ENCODE peak calls at places on chromosomes 6 and 20, in nine cellular contexts. G is A549, L is testis, V is esophagus squamous epithelium, C is stomach, B is ovary, P is IMR-90, M is adrenal gland, Q is right lobe of liver. I is an unnamed sample.

GRCh38 chr6:104161960-104162669 is 697.6 kb downstream of the HACE1 start:
- DNase-seq in G (no peak), L (peak), V (no peak), C (no peak), B (no peak), P (no peak), M (no peak), Q (no peak), I (no peak)

GRCh38 chr6:30684386-30685156 is 1.9 kb downstream of the PPP1R18 start:
- DNase-seq in G (no peak), L (no peak), V (no peak), C (peak), B (no peak), P (peak), M (peak), Q (peak), I (no peak)

GRCh38 chr6:139282684-139283083 is 9.1 kb downstream of the TXLNB start:
- DNase-seq in G (no peak), L (no peak), V (no peak), C (no peak), B (no peak), P (peak), M (no peak), Q (no peak), I (no peak)

GRCh38 chr6:29919506-29919905 is 22.8 kb upstream of the HLA-A start:
- DNase-seq in G (no peak), L (no peak), V (no peak), C (no peak), B (no peak), P (no peak), M (no peak), Q (no peak), I (no peak)

GRCh38 chr20:51712501-51713212 is 55.5 kb downstream of the ATP9A start:
- DNase-seq in G (peak), L (peak), V (no peak), C (no peak), B (no peak), P (peak), M (peak), Q (no peak), I (no peak)

GRCh38 chr6:35425284-35425683 is 26.9 kb upstream of the FANCE start:
- DNase-seq in G (no peak), L (no peak), V (no peak), C (no peak), B (no peak), P (peak), M (no peak), Q (no peak), I (no peak)

GRCh38 chr6:23547851-23548250 is 578.2 kb upstream of the NRSN1 start:
- DNase-seq in G (no peak), L (peak), V (no peak), C (no peak), B (no peak), P (no peak), M (no peak), Q (no peak), I (no peak)

GRCh38 chr6:68653074-68653705 is 18.1 kb downstream of the ADGRB3 start:
- DNase-seq in G (no peak), L (no peak), V (no peak), C (no peak), B (no peak), P (no peak), M (no peak), Q (no peak), I (no peak)

GRCh38 chr6:73606428-73606827 is 47.4 kb downstream of the SLC17A5 start:
- DNase-seq in G (no peak), L (no peak), V (no peak), C (no peak), B (no peak), P (no peak), M (no peak), Q (no peak), I (no peak)

GRCh38 chr20:17169575-17170136 is 57.2 kb upstream of the PCSK2 start:
- DNase-seq in G (no peak), L (peak), V (no peak), C (no peak), B (peak), P (no peak), M (no peak), Q (no peak), I (no peak)
- TF ChIP-seq CTCF in G (no peak), L (no peak), V (no peak), C (no peak), B (no peak), P (no peak), M (no peak), Q (no peak), I (no peak)

DNA sequence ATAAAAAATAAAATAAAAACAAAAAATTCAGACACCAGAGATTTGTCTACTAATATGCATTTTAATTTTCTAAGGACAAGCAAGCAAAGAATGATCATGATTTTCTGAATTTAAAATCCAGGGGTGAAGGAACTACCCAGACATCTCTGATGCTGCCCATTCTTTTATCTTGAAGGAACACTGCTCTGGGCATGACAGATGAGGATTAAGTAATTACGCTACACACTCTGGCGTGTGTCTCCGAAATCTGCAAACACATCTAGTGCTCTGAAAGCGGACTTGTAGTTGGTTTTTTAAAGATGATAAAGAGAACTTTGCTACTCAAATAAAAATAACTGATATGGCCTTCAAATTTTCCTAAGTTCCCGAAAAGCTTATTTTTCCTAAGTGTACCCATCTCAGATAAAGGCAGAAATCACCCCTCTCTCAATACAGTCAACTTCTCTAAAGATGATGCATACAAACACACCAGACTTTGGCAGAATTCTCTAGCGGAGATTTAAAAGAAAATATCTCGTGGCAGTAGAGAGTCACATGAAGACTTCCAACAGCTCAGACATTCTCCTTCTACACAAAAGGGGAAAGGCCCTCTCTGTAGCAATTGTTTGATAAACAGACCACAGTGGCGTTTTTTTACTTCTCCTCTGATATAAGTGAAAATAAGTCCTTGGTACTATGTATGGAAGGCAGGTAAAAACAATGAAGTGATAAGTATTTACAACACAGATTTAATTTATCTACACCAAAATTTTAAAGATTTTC is 133.8 kb downstream of the BACH2 start:
- DNase-seq in G (no peak), L (no peak), V (no peak), C (no peak), B (no peak), P (no peak), M (no peak), Q (no peak), I (no peak)
- TF ChIP-seq POLR2A in G (no peak), L (no peak), V (no peak), C (no peak), B (no peak), P (no peak), M (no peak), Q (no peak), I (no peak)

GRCh38 chr6:100504786-100505737 is 40.3 kb upstream of the SIM1 start:
- DNase-seq in G (no peak), L (no peak), V (no peak), C (no peak), B (no peak), P (peak), M (no peak), Q (no peak), I (no peak)

GRCh38 chr6:100503043-100503442 is 38.3 kb upstream of the SIM1 start:
- DNase-seq in G (no peak), L (no peak), V (no peak), C (no peak), B (no peak), P (no peak), M (no peak), Q (no peak), I (no peak)

GRCh38 chr6:100512203-100512862 is 47.6 kb upstream of the SIM1 start:
- DNase-seq in G (no peak), L (no peak), V (no peak), C (no peak), B (no peak), P (peak), M (no peak), Q (no peak), I (no peak)

GRCh38 chr6:100509101-100509500 is 44.4 kb upstream of the SIM1 start:
- DNase-seq in G (no peak), L (no peak), V (no peak), C (no peak), B (no peak), P (no peak), M (no peak), Q (no peak), I (no peak)

DNA sequence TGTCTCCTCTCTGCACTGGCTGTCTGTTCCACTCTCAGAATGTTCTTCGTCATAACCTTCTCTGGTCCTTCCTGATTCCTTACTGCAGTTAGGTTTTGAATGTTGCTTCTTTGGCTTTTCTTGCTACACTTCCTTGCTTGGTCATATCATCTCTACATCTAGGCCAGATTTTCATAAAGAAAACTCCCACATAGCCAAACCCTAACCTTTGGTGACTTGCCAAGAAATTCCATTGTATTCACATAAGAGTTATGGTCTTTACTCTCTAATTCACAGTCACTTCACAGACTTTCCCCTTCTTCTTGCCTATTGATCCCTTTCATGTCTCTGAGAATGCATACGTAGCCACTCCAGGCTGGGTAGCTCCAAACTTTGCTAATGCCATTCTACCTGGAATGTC is 41.9 kb upstream of the SIM1 start:
- DNase-seq in G (no peak), L (no peak), V (no peak), C (no peak), B (no peak), P (peak), M (no peak), Q (no peak), I (no peak)
- H3K27ac ChIP-seq in G (no peak), L (no peak), V (no peak), C (no peak), B (no peak), P (no peak), M (no peak), Q (no peak), I (no peak)

DNA sequence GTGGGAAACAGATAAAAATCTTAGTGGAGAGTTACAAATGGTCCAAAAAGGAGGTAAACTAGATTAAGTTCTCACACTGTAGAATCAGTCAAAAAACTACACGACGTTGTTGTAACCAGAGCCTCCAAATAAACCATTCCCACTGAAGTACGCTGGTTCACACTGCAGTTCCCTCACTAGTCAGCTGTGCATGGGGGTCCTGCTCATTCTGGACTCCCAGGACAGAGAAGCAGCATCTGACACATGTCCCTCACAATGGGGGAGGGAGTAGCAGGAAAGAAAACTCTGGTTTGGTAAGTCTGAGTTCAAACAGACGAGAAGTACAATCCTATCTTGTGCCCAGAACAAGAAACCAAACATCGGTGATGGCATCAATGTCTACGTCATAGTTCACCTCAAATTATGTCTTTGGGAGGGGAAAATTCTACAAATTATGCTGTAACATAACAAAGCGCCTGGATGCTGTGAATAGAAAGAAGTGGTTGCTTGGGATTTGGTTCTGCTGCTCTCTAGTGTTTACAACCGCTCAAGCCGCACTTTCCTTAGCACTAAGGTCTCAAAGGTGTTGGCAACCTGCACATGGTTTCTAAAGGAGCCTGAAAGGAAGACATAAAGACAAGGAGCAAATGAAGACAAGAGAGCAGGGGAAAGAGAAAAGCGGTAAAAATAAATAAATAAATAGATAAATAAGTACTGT is 208.0 kb downstream of the GMDS start:
- DNase-seq in G (no peak), L (peak), V (no peak), C (no peak), B (no peak), P (peak), M (no peak), Q (no peak), I (no peak)
- TF ChIP-seq CTCF in G (no peak), L (no peak), V (no peak), C (no peak), B (no peak), P (peak), M (no peak), Q (peak), I (no peak)

GRCh38 chr20:38434770-38435554 is at the start of gene SNHG17:
- DNase-seq in G (peak), L (peak), V (peak), C (peak), B (peak), P (peak), M (peak), Q (peak), I (peak)
- TF ChIP-seq POLR2A in G (peak), L (no peak), V (peak), C (no peak), B (peak), P (peak), M (peak), Q (peak), I (peak)

GRCh38 chr6:7445076-7445475 is 55.5 kb downstream of the RIOK1 start:
- DNase-seq in G (no peak), L (no peak), V (no peak), C (no peak), B (no peak), P (no peak), M (no peak), Q (no peak), I (no peak)
- H3K27ac ChIP-seq in G (no peak), L (no peak), V (peak), C (no peak), B (no peak), P (no peak), M (no peak), Q (no peak), I (no peak)